ENCODE peak calls at places on chromosomes 1 and 21, in six cellular contexts. X, T, R, C, F and G are unnamed samples.

GRCh38 chr21:27244796-27245195 is 277.9 kb upstream of the ADAMTS5 start:
- DNase-seq in X (no peak), T (no peak), C (no peak), R (no peak), F (no peak), G (no peak)

GRCh38 chr1:235649722-235650163 is at the start of gene GNG4:
- DNase-seq in C (no peak), R (peak; percentile 55), T (peak; percentile 47), F (no peak), X (no peak), G (peak; percentile 67)

GRCh38 chr1:167454929-167455785 is 63.2 kb downstream of the CD247 start:
- DNase-seq in C (no peak), R (peak; percentile 40), T (peak; percentile 72), X (peak; percentile 59), F (peak; percentile 70), G (no peak)

GRCh38 chr1:6275826-6276764 is 15.2 kb upstream of the GPR153 start:
- DNase-seq in R (peak; percentile 52), F (peak; percentile 67), T (no peak), C (no peak), X (no peak), G (peak; percentile 45)

GRCh38 chr21:42513985-42514882 is 582 bp downstream of the SLC37A1 start:
- DNase-seq in R (peak; percentile 39), X (no peak), C (no peak), T (peak; percentile 73), F (peak; percentile 64), G (no peak)

GRCh38 chr1:204931313-204931712 is 60.7 kb downstream of the NFASC start:
- DNase-seq in R (no peak), C (no peak), X (no peak), T (no peak), F (no peak), G (no peak)

GRCh38 chr1:172529304-172529703 is 3.6 kb upstream of the SUCO start:
- DNase-seq in R (no peak), F (no peak), X (no peak), C (no peak), T (no peak), G (no peak)

GRCh38 chr1:8317647-8318360 is at the start of gene SLC45A1:
- DNase-seq in T (peak; percentile 86), R (peak; percentile 56), C (no peak), F (peak; percentile 86), X (peak; percentile 48), G (peak; percentile 43)

GRCh38 chr1:229158317-229159294 is 112.3 kb upstream of the RAB4A start:
- DNase-seq in F (no peak), X (peak; percentile 45), R (no peak), T (no peak), C (no peak), G (no peak)

GRCh38 chr1:13593511-13594131 is 10.0 kb downstream of the PDPN start:
- DNase-seq in C (no peak), F (no peak), X (no peak), R (no peak), T (no peak), G (no peak)

GRCh38 chr21:41898998-41899397 is 19.9 kb upstream of the PRDM15 start:
- DNase-seq in R (no peak), C (no peak), X (no peak), T (no peak), F (no peak), G (no peak)

GRCh38 chr1:205003358-205004145 is 39.5 kb upstream of the CNTN2 start:
- DNase-seq in R (no peak), F (no peak), C (no peak), T (no peak), X (no peak), G (peak; percentile 18)

GRCh38 chr1:154348429-154349076 is 23.2 kb downstream of the ATP8B2 start:
- DNase-seq in F (no peak), X (no peak), C (no peak), T (no peak), R (no peak), G (no peak)

GRCh38 chr1:185632659-185633428 is 101.3 kb upstream of the HMCN1 start:
- DNase-seq in T (no peak), X (no peak), R (no peak), C (no peak), F (no peak), G (no peak)

GRCh38 chr1:56934400-56935080 is 31.3 kb downstream of the C8B start:
- DNase-seq in X (no peak), C (no peak), F (no peak), R (no peak), T (no peak), G (no peak)

GRCh38 chr1:237482777-237483176 is 407.9 kb downstream of the ZP4 start:
- DNase-seq in C (no peak), R (no peak), T (no peak), F (no peak), X (no peak), G (no peak)

GRCh38 chr1:110259770-110260169 is 49.7 kb downstream of the KCNC4 start:
- DNase-seq in C (no peak), T (no peak), F (no peak), X (no peak), R (no peak), G (no peak)

GRCh38 chr1:198465201-198466144 is 75.0 kb downstream of the ATP6V1G3 start:
- DNase-seq in C (peak; percentile 35), T (no peak), F (no peak), X (no peak), R (no peak), G (peak; percentile 54)

GRCh38 chr1:146012703-146013565 is 8.6 kb downstream of the HJV start:
- DNase-seq in C (peak; percentile 74), X (no peak), F (no peak), R (peak; percentile 52), T (peak; percentile 57), G (peak; percentile 72)

GRCh38 chr1:16032388-16033100 is 10.7 kb downstream of the CLCNKA start:
- DNase-seq in X (peak; percentile 81), F (peak; percentile 87), C (peak; percentile 65), T (peak; percentile 42), R (peak; percentile 90), G (peak; percentile 84)

GRCh38 chr1:230772457-230773395 is 25.5 kb downstream of the CAPN9 start:
- DNase-seq in R (no peak), X (no peak), C (no peak), F (peak; percentile 52), T (no peak), G (peak; percentile 84)

GRCh38 chr1:45887156-45887842 is 83.9 kb downstream of the MAST2 start:
- DNase-seq in T (no peak), X (no peak), F (no peak), C (no peak), R (no peak), G (no peak)

GRCh38 chr1:156382561-156382960 is 13.6 kb downstream of the RHBG start:
- DNase-seq in T (no peak), C (no peak), F (no peak), R (no peak), X (no peak), G (no peak)

GRCh38 chr1:159510223-159510530 is 25.6 kb downstream of the OR10J5 start:
- DNase-seq in R (no peak), C (no peak), X (no peak), T (no peak), F (no peak), G (no peak)

GRCh38 chr1:35642472-35642955 is 1.2 kb upstream of the PSMB2 start:
- DNase-seq in T (no peak), F (no peak), C (no peak), X (no peak), R (no peak), G (no peak)

GRCh38 chr1:94305704-94306103 is 68.3 kb upstream of the ARHGAP29 start:
- DNase-seq in X (no peak), R (no peak), T (no peak), F (no peak), C (no peak), G (no peak)

GRCh38 chr21:27171704-27172103 is 204.8 kb upstream of the ADAMTS5 start:
- DNase-seq in R (no peak), T (no peak), C (no peak), F (no peak), X (no peak), G (no peak)

GRCh38 chr1:39981957-39982356 is 27.0 kb downstream of the MFSD2A start:
- DNase-seq in X (no peak), C (peak; percentile 17), F (no peak), R (no peak), T (no peak), G (no peak)

GRCh38 chr1:231021540-231022031 is 18.5 kb downstream of the FAM89A start:
- DNase-seq in C (no peak), T (no peak), F (no peak), X (peak; percentile 28), R (no peak), G (no peak)